ENCODE peak calls at places on chromosomes 2 and 18, in six cellular contexts. One of them, this sample, is unnamed.

GRCh38 chr2:242048479-242048878 is 178.9 kb downstream of the RTP5 start:
- DNase-seq in small intestine: no peak
- DNase-seq in OCI-LY7: no peak
- DNase-seq in CD4-positive, CD25-positive, alpha-beta regulatory T cell: no peak
- DNase-seq in colonic mucosa: no peak
- DNase-seq in ovary: no peak
- DNase-seq in this sample: no peak

GRCh38 chr2:28271231-28271913 is 121.3 kb upstream of the FOSL2 start:
- DNase-seq in small intestine: peak
- DNase-seq in CD4-positive, CD25-positive, alpha-beta regulatory T cell: no peak
- DNase-seq in colonic mucosa: no peak
- DNase-seq in ovary: no peak
- DNase-seq in OCI-LY7: no peak
- DNase-seq in this sample: no peak

GRCh38 chr2:51027442-51027841 is 4.5 kb downstream of the NRXN1 start:
- DNase-seq in ovary: no peak
- DNase-seq in CD4-positive, CD25-positive, alpha-beta regulatory T cell: no peak
- DNase-seq in colonic mucosa: no peak
- DNase-seq in OCI-LY7: no peak
- DNase-seq in small intestine: no peak
- DNase-seq in this sample: no peak

GRCh38 chr2:556494-556893 is 120.7 kb downstream of the TMEM18 start:
- DNase-seq in OCI-LY7: no peak
- DNase-seq in small intestine: no peak
- DNase-seq in ovary: no peak
- DNase-seq in colonic mucosa: no peak
- DNase-seq in CD4-positive, CD25-positive, alpha-beta regulatory T cell: no peak
- DNase-seq in this sample: no peak

GRCh38 chr18:76658627-76659026 is 163.6 kb upstream of the ZNF516 start:
- DNase-seq in colonic mucosa: no peak
- DNase-seq in small intestine: no peak
- DNase-seq in ovary: no peak
- DNase-seq in OCI-LY7: peak
- DNase-seq in CD4-positive, CD25-positive, alpha-beta regulatory T cell: no peak
- DNase-seq in this sample: no peak

GRCh38 chr18:8752329-8752728 is 47.0 kb downstream of the MTCL1 start:
- DNase-seq in ovary: no peak
- DNase-seq in small intestine: no peak
- DNase-seq in OCI-LY7: no peak
- DNase-seq in colonic mucosa: no peak
- DNase-seq in CD4-positive, CD25-positive, alpha-beta regulatory T cell: no peak
- DNase-seq in this sample: no peak

GRCh38 chr2:215218587-215219577 is 80.5 kb upstream of the ABCA12 start:
- DNase-seq in colonic mucosa: no peak
- DNase-seq in small intestine: no peak
- DNase-seq in OCI-LY7: no peak
- DNase-seq in ovary: no peak
- DNase-seq in CD4-positive, CD25-positive, alpha-beta regulatory T cell: no peak
- DNase-seq in this sample: no peak

GRCh38 chr2:132424526-132425121 is 8.0 kb downstream of the GPR39 start:
- DNase-seq in CD4-positive, CD25-positive, alpha-beta regulatory T cell: no peak
- DNase-seq in small intestine: peak
- DNase-seq in ovary: no peak
- DNase-seq in colonic mucosa: peak
- DNase-seq in OCI-LY7: no peak
- DNase-seq in this sample: no peak

GRCh38 chr18:12233378-12233777 is 20.8 kb upstream of the CIDEA start:
- DNase-seq in OCI-LY7: no peak
- DNase-seq in ovary: no peak
- DNase-seq in CD4-positive, CD25-positive, alpha-beta regulatory T cell: no peak
- DNase-seq in colonic mucosa: no peak
- DNase-seq in small intestine: no peak
- DNase-seq in this sample: no peak

GRCh38 chr2:182240862-182241371 is 185.9 kb downstream of the PDE1A start:
- DNase-seq in colonic mucosa: peak
- DNase-seq in CD4-positive, CD25-positive, alpha-beta regulatory T cell: no peak
- DNase-seq in ovary: peak
- DNase-seq in small intestine: peak
- DNase-seq in OCI-LY7: peak
- DNase-seq in this sample: no peak

GRCh38 chr2:220703279-220703678 is 868.8 kb downstream of the EPHA4 start:
- DNase-seq in small intestine: no peak
- DNase-seq in CD4-positive, CD25-positive, alpha-beta regulatory T cell: no peak
- DNase-seq in ovary: no peak
- DNase-seq in OCI-LY7: no peak
- DNase-seq in colonic mucosa: no peak
- DNase-seq in this sample: no peak

GRCh38 chr2:10709290-10709939 is 12.0 kb upstream of the ATP6V1C2 start:
- DNase-seq in OCI-LY7: peak
- DNase-seq in ovary: no peak
- DNase-seq in CD4-positive, CD25-positive, alpha-beta regulatory T cell: no peak
- DNase-seq in small intestine: peak
- DNase-seq in colonic mucosa: peak
- DNase-seq in this sample: no peak

GRCh38 chr2:239321596-239322413 is 79.0 kb downstream of the HDAC4 start:
- DNase-seq in OCI-LY7: no peak
- DNase-seq in CD4-positive, CD25-positive, alpha-beta regulatory T cell: peak
- DNase-seq in colonic mucosa: no peak
- DNase-seq in ovary: peak
- DNase-seq in small intestine: no peak
- DNase-seq in this sample: peak

GRCh38 chr2:41167014-41167413 is 715.1 kb upstream of the SLC8A1 start:
- DNase-seq in CD4-positive, CD25-positive, alpha-beta regulatory T cell: no peak
- DNase-seq in OCI-LY7: no peak
- DNase-seq in colonic mucosa: no peak
- DNase-seq in small intestine: no peak
- DNase-seq in ovary: no peak
- DNase-seq in this sample: no peak

GRCh38 chr2:129888896-129889295 is 90.6 kb upstream of the RAB6C start:
- DNase-seq in OCI-LY7: no peak
- DNase-seq in CD4-positive, CD25-positive, alpha-beta regulatory T cell: no peak
- DNase-seq in ovary: no peak
- DNase-seq in small intestine: no peak
- DNase-seq in colonic mucosa: no peak
- DNase-seq in this sample: no peak

GRCh38 chr2:7355781-7356180 is 438.6 kb downstream of the RNF144A start:
- DNase-seq in small intestine: no peak
- DNase-seq in colonic mucosa: no peak
- DNase-seq in CD4-positive, CD25-positive, alpha-beta regulatory T cell: no peak
- DNase-seq in ovary: no peak
- DNase-seq in OCI-LY7: no peak
- DNase-seq in this sample: no peak

DNA sequence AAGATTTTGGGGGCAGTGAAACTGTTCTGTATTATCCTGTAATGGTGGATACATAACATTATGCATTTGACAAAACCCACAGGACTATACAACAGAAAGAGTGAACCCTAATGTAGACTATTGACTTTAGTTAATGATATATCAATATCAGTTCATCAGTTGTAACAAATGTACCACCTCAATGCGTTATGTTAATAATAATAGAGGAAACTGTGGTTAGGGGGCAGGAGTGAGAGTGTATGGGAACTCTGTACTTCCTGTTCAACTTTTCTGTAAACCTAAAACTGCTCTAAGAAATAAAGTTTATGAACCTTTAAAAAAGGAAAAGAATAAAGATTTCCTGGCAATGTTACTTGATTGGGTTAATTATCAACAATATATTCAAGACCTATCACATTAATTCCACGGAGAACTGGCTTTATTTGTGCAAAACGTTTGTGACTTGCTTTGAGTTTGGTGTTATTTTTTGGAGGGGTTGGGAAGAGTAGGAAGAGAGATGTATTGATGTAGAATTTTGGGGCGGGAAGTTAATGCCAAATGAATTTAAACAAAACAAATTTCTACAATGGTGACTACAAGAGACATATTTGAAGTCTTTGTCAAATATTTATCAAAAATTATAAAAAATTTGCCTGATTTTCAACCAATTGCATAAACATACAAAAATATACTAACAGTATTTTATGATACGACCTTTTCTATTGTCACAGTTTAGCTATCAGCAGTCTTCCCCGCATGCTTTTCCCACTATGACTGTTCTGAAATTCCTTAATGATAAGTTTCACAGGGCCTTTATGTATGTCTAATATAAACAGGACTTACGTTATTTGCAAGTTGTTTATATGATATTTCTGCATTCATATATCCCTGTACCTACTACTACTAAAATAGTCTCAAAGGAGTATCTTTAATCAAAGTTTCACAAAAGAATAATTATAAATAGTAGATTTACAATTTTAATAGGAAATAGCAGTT is 2.1 kb upstream of the RTN4 start:
- DNase-seq in OCI-LY7: peak
- DNase-seq in colonic mucosa: no peak
- DNase-seq in small intestine: no peak
- DNase-seq in CD4-positive, CD25-positive, alpha-beta regulatory T cell: no peak
- DNase-seq in ovary: no peak
- DNase-seq in this sample: no peak
- H3K4me3 ChIP-seq in OCI-LY7: peak
- H3K4me3 ChIP-seq in colonic mucosa: no peak
- H3K4me3 ChIP-seq in small intestine: no peak
- H3K4me3 ChIP-seq in CD4-positive, CD25-positive, alpha-beta regulatory T cell: peak
- H3K4me3 ChIP-seq in ovary: no peak
- H3K4me3 ChIP-seq in this sample: no peak

DNA sequence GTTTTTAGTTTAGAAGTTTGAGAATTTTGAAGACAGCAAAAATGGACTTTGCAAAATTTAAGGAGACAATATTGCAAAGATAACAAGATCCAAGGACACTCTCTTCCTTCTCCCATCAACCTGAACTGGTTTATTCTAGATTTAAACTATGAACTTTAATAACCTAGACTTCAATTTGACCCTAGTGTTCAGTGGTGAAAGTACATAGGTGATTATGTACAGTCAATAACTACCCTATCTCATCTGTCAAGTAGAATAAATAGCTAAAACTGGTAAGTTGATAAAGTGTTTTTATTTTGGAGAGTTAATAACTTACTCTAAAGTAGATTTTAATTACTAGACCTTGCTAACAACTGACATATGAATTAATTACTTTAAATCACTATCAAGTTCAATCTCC is 52.9 kb upstream of the NFE2L2 start:
- DNase-seq in ovary: no peak
- DNase-seq in colonic mucosa: no peak
- DNase-seq in CD4-positive, CD25-positive, alpha-beta regulatory T cell: no peak
- DNase-seq in OCI-LY7: no peak
- DNase-seq in small intestine: peak
- DNase-seq in this sample: no peak
- H3K27ac ChIP-seq in ovary: no peak
- H3K27ac ChIP-seq in colonic mucosa: no peak
- H3K27ac ChIP-seq in CD4-positive, CD25-positive, alpha-beta regulatory T cell: no peak
- H3K27ac ChIP-seq in OCI-LY7: no peak
- H3K27ac ChIP-seq in small intestine: no peak
- H3K27ac ChIP-seq in this sample: no peak

GRCh38 chr18:59799383-59800015 is 100.3 kb upstream of the PMAIP1 start:
- DNase-seq in colonic mucosa: no peak
- DNase-seq in ovary: no peak
- DNase-seq in OCI-LY7: no peak
- DNase-seq in CD4-positive, CD25-positive, alpha-beta regulatory T cell: no peak
- DNase-seq in small intestine: no peak
- DNase-seq in this sample: no peak
- H3K4me3 ChIP-seq in colonic mucosa: no peak
- H3K4me3 ChIP-seq in ovary: no peak
- H3K4me3 ChIP-seq in OCI-LY7: no peak
- H3K4me3 ChIP-seq in CD4-positive, CD25-positive, alpha-beta regulatory T cell: no peak
- H3K4me3 ChIP-seq in small intestine: no peak
- H3K4me3 ChIP-seq in this sample: no peak

DNA sequence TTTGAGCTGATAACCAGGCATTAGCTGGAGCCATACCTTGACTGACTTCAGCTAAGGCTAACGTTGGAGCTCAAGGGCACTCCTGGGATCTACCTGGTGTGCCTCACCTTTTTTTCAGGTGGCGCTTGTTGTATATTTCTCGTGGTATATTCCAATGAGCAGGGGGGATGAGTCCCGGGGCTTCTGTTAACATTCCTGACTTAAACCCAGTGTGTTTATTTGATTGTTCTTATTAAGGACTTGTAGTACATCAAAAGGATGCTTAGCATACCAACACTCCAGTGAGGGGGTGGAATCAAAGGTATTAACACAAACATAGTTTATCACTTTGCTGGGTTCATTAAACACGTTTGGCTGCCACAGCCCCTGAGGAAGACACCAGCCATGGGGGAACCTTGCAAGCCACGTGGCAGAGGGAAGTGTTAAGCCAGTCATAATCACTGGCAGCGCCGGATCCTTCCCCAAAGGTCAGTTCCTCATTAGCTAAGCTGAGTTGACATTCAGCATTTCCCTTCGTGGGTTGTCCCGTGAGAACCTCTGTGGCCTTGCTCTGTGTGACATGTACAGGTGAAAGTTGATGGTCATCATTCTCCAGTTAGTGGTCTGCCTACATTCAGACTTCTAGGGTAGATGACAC is 119.5 kb upstream of the MCFD2 start:
- DNase-seq in ovary: no peak
- DNase-seq in OCI-LY7: peak
- DNase-seq in CD4-positive, CD25-positive, alpha-beta regulatory T cell: no peak
- DNase-seq in colonic mucosa: no peak
- DNase-seq in small intestine: no peak
- DNase-seq in this sample: no peak
- H3K27ac ChIP-seq in ovary: peak
- H3K27ac ChIP-seq in OCI-LY7: no peak
- H3K27ac ChIP-seq in CD4-positive, CD25-positive, alpha-beta regulatory T cell: no peak
- H3K27ac ChIP-seq in colonic mucosa: peak
- H3K27ac ChIP-seq in small intestine: peak
- H3K27ac ChIP-seq in this sample: no peak

GRCh38 chr2:112138143-112139032 is at the start of gene FBLN7:
- DNase-seq in ovary: no peak
- DNase-seq in colonic mucosa: no peak
- DNase-seq in OCI-LY7: no peak
- DNase-seq in small intestine: no peak
- DNase-seq in CD4-positive, CD25-positive, alpha-beta regulatory T cell: no peak
- DNase-seq in this sample: no peak

GRCh38 chr2:112141623-112142001 is 3.4 kb downstream of the FBLN7 start:
- DNase-seq in OCI-LY7: no peak
- DNase-seq in ovary: no peak
- DNase-seq in small intestine: peak
- DNase-seq in CD4-positive, CD25-positive, alpha-beta regulatory T cell: no peak
- DNase-seq in colonic mucosa: no peak
- DNase-seq in this sample: no peak

GRCh38 chr2:112142525-112143078 is 4.4 kb downstream of the FBLN7 start:
- DNase-seq in colonic mucosa: no peak
- DNase-seq in OCI-LY7: no peak
- DNase-seq in CD4-positive, CD25-positive, alpha-beta regulatory T cell: no peak
- DNase-seq in small intestine: no peak
- DNase-seq in ovary: no peak
- DNase-seq in this sample: no peak

GRCh38 chr2:112140899-112141622 is 2.9 kb downstream of the FBLN7 start:
- DNase-seq in colonic mucosa: no peak
- DNase-seq in small intestine: no peak
- DNase-seq in ovary: no peak
- DNase-seq in CD4-positive, CD25-positive, alpha-beta regulatory T cell: no peak
- DNase-seq in OCI-LY7: no peak
- DNase-seq in this sample: no peak

DNA sequence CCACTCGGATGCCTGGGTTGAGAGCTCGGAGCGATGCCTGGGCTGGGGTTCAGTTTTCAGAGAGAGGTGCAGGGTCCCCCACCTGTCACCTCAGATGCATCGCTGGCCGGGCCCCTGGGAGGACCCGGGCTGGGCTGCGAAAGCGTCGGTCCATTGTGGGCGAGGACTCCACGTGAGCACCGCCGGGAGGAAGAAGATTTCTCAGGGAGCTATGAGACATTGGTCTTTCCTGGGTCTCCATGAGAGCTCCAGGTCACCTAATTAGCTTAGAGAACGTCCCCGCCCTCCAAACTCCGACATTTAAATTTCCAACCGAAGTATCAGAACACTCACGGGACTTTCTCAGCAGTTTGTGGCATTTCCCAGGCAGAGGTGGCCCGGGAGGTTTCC is 2.2 kb downstream of the FBLN7 start:
- DNase-seq in OCI-LY7: no peak
- DNase-seq in small intestine: no peak
- DNase-seq in colonic mucosa: no peak
- DNase-seq in ovary: no peak
- DNase-seq in CD4-positive, CD25-positive, alpha-beta regulatory T cell: no peak
- DNase-seq in this sample: no peak
- H3K4me3 ChIP-seq in OCI-LY7: no peak
- H3K4me3 ChIP-seq in small intestine: no peak
- H3K4me3 ChIP-seq in colonic mucosa: no peak
- H3K4me3 ChIP-seq in ovary: no peak
- H3K4me3 ChIP-seq in CD4-positive, CD25-positive, alpha-beta regulatory T cell: no peak
- H3K4me3 ChIP-seq in this sample: no peak